ENCODE peak calls at places on chromosomes 7 and 10, in nine cellular contexts. A is esophagus squamous epithelium, T is testis, U is sigmoid colon, Z is ovary, C is stomach, V is IMR-90, W is HCT116, H is heart left ventricle. S is an unnamed sample. For H3K4me1, the result is how much of the 10 kb centered on the place peaks cover.

GRCh38 chr7:120550494-120551048 is 277.6 kb downstream of the KCND2 start:
- DNase-seq in A (no peak), T (no peak), U (no peak), Z (no peak), C (no peak), V (no peak), W (no peak), H (no peak), S (no peak)

GRCh38 chr7:44762300-44762699 is 13.7 kb downstream of the ZMIZ2 start:
- DNase-seq in A (no peak), T (no peak), U (no peak), Z (no peak), C (no peak), V (no peak), W (no peak), H (no peak), S (no peak)

GRCh38 chr10:47034511-47035051 is 123.4 kb downstream of the PTPN20 start:
- DNase-seq in A (no peak), T (no peak), U (peak), Z (peak), C (no peak), V (no peak), W (no peak), H (no peak), S (no peak)

GRCh38 chr10:61232780-61233179 is 220.4 kb downstream of the TMEM26 start:
- DNase-seq in A (no peak), T (no peak), U (no peak), Z (no peak), C (no peak), V (no peak), W (no peak), H (no peak), S (no peak)

GRCh38 chr10:79156334-79157274 is 87.8 kb downstream of the ZMIZ1 start:
- DNase-seq in A (no peak), T (no peak), U (no peak), Z (no peak), C (no peak), V (no peak), W (no peak), H (no peak), S (no peak)

GRCh38 chr7:137597856-137598255 is 248.9 kb downstream of the DGKI start:
- DNase-seq in A (no peak), T (no peak), U (no peak), Z (no peak), C (no peak), V (no peak), W (no peak), H (no peak), S (no peak)

GRCh38 chr10:79243211-79244067 is 103.8 kb upstream of the PPIF start:
- DNase-seq in A (no peak), T (peak), U (peak), Z (no peak), C (peak), V (no peak), W (no peak), H (peak), S (peak)

GRCh38 chr10:3226960-3227724 is 54.6 kb upstream of the PITRM1 start:
- DNase-seq in A (no peak), T (no peak), U (no peak), Z (no peak), C (no peak), V (peak), W (peak), H (no peak), S (no peak)

GRCh38 chr7:149223746-149224145 is 15.7 kb upstream of the ZNF212 start:
- DNase-seq in A (no peak), T (no peak), U (no peak), Z (no peak), C (no peak), V (no peak), W (no peak), H (no peak), S (no peak)

GRCh38 chr7:94410471-94411466 is 16.1 kb downstream of the COL1A2 start:
- DNase-seq in A (no peak), T (no peak), U (no peak), Z (no peak), C (no peak), V (no peak), W (no peak), H (no peak), S (no peak)

GRCh38 chr10:12650122-12650521 is 300.8 kb downstream of the CAMK1D start:
- DNase-seq in A (no peak), T (no peak), U (no peak), Z (no peak), C (no peak), V (no peak), W (no peak), H (no peak), S (no peak)

GRCh38 chr7:18941197-18941596 is 176.2 kb downstream of the TWIST1 start:
- DNase-seq in A (no peak), T (no peak), U (no peak), Z (no peak), C (no peak), V (no peak), W (no peak), H (no peak), S (no peak)

GRCh38 chr7:137989590-137989989 is 12.3 kb downstream of the CREB3L2 start:
- DNase-seq in A (no peak), T (no peak), U (no peak), Z (no peak), C (no peak), V (peak), W (no peak), H (no peak), S (no peak)

GRCh38 chr10:80497187-80498038 is 40.3 kb upstream of the SH2D4B start:
- DNase-seq in A (no peak), T (no peak), U (peak), Z (peak), C (peak), V (peak), W (no peak), H (peak), S (no peak)

GRCh38 chr7:115005241-115005640 is 83.3 kb downstream of the MDFIC start:
- DNase-seq in A (no peak), T (no peak), U (no peak), Z (no peak), C (no peak), V (no peak), W (no peak), H (no peak), S (no peak)

GRCh38 chr7:30920021-30920583 is 8.4 kb downstream of the AQP1 start:
- DNase-seq in A (no peak), T (no peak), U (peak), Z (peak), C (no peak), V (no peak), W (no peak), H (peak), S (no peak)

GRCh38 chr7:106041140-106041717 is 70.9 kb downstream of the SYPL1 start:
- DNase-seq in A (no peak), T (peak), U (peak), Z (peak), C (peak), V (peak), W (peak), H (no peak), S (no peak)

GRCh38 chr7:141654551-141654950 is 47.4 kb downstream of the DENND11 start:
- DNase-seq in A (no peak), T (peak), U (no peak), Z (no peak), C (peak), V (peak), W (peak), H (peak), S (peak)

DNA sequence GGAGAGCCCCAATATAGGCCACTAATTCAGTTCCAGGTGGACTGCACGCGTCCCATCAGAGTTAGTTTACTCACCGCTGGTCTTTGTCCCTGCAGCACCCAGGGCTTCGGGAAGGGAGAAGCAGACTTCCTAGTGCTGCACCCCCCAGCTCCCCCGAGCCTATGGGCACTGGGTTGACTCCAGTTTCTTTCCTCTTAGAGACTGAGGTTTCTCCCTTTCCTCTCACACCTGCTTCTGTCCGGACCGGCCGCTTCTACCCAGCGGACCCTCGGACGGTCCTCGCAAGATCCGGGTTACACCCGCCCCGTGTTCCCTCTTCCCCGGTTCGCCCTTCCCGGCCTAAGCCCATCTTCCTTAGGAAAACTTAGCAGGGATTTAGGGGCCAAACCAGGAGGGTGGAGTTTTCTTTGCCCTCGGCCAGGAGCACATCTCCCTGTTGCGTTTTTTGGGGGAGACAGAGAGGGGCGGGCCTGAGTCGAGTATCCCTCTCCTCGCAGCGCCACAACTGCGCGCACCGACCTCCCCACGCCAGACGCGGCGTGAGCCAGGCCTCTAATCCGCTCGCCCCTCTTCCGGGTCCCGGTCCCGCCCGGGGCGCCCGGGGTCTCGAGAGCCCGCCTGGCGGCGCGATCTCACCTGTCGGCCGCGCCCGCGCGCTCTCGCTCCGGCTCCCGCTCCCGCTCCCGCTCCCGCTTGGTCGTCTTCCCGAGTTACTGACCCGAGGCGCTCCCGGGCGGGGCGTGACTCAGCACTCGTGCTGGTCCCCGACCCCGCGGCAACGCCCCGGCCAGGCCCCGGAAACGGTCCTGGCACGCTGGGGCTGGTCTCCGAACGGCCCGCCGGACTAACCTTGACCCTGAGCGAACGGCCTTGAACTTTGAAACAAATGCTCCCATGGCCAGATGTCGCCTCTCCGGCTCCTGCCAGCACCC is at the start of gene AIFM2:
- DNase-seq in A (no peak), T (peak), U (peak), Z (peak), C (peak), V (peak), W (peak), H (peak), S (peak)
- TF ChIP-seq POLR2A in A (peak), T (no peak), U (no peak), Z (peak), C (no peak), V (peak), W (peak), H (peak), S (peak)

DNA sequence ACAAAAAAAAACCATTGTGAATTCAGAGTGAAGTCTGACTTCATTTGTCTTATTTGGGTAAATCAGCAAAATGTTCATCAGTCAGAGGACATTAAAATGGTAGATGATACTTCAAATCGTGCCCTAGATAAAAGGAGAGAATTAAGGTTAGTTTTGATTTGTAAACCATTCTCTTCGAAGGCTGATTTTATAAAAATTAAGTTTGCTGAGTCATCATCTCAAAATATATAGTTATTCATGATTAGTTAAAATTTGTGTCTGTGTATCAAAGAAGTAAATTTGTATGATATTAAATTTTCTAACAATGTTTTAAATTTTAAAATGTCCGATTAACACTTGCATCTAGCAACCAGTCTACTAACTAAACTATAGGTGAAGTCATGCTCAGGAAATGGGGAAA is 35.3 kb downstream of the MET start:
- DNase-seq in A (no peak), T (no peak), U (no peak), Z (no peak), C (no peak), V (no peak), W (no peak), H (no peak), S (no peak)
- H3K4me1 ChIP-seq in A (half or more), T (under half), U (under half), Z (under half), C (under half), V (under half), W (half or more), H (under half), S (under half)

GRCh38 chr10:86666538-86666937 is 1.8 kb upstream of the LDB3 start:
- DNase-seq in A (no peak), T (no peak), U (no peak), Z (no peak), C (no peak), V (no peak), W (no peak), H (no peak), S (no peak)

GRCh38 chr10:86670876-86671275 is 2.6 kb downstream of the LDB3 start:
- DNase-seq in A (no peak), T (no peak), U (no peak), Z (no peak), C (no peak), V (no peak), W (no peak), H (no peak), S (no peak)

GRCh38 chr10:86670290-86670811 is 2.0 kb downstream of the LDB3 start:
- DNase-seq in A (no peak), T (no peak), U (no peak), Z (no peak), C (no peak), V (no peak), W (no peak), H (peak), S (no peak)

GRCh38 chr10:86667421-86668181 is 710 bp upstream of the LDB3 start:
- DNase-seq in A (no peak), T (no peak), U (no peak), Z (no peak), C (no peak), V (no peak), W (no peak), H (peak), S (no peak)

GRCh38 chr10:86668297-86669165 is at the start of gene LDB3:
- DNase-seq in A (no peak), T (no peak), U (peak), Z (no peak), C (peak), V (peak), W (no peak), H (peak), S (no peak)
- TF ChIP-seq POLR2A in A (peak), T (no peak), U (peak), Z (no peak), C (no peak), V (peak), W (no peak), H (peak), S (no peak)

DNA sequence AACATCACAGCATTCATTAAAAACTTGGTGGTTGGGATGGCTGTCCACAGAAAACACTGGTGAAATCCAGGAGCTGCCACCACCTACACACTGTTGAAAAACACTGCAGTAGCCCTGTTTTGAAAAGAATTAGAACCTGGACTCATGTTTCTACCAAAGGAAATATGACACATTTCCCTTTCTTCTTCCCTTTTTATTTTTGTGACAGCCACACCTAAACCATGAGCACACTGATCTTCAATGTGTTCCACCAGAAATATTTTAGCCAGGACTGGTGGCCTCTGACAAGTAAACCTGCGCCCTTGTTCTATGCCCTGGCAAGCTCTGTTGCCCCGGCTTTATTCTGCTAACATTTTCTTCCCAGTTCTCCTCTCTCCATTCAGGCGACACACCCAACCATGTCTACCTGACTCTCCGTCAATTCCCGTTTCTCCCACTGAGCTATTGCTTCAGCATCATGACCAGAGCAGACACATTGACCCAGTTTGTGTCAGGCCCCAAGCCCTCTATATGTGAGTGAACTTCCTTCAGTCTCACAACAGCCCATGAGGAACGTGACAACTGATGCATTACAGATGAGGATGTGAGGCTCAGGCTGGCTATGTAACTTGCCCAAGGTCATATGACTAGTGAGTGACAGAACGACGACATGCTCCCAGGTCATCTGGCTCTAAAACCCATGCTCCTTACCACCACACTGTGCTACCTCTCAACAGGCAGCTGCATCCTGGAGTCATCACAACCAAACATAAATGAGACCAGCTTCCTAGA is 3.5 kb downstream of the TMEM140 start:
- DNase-seq in A (no peak), T (no peak), U (no peak), Z (no peak), C (no peak), V (no peak), W (no peak), H (no peak), S (no peak)
- H3K4me1 ChIP-seq in A (under half), T (under half), U (under half), Z (under half), C (under half), V (under half), W (under half), H (under half), S (under half)

GRCh38 chr7:129170373-129171021 is 17.9 kb upstream of the SMO start:
- DNase-seq in A (no peak), T (no peak), U (no peak), Z (no peak), C (no peak), V (no peak), W (no peak), H (no peak), S (no peak)
- TF ChIP-seq POLR2A in A (no peak), T (no peak), U (no peak), Z (no peak), C (no peak), V (no peak), W (no peak), H (no peak), S (no peak)

DNA sequence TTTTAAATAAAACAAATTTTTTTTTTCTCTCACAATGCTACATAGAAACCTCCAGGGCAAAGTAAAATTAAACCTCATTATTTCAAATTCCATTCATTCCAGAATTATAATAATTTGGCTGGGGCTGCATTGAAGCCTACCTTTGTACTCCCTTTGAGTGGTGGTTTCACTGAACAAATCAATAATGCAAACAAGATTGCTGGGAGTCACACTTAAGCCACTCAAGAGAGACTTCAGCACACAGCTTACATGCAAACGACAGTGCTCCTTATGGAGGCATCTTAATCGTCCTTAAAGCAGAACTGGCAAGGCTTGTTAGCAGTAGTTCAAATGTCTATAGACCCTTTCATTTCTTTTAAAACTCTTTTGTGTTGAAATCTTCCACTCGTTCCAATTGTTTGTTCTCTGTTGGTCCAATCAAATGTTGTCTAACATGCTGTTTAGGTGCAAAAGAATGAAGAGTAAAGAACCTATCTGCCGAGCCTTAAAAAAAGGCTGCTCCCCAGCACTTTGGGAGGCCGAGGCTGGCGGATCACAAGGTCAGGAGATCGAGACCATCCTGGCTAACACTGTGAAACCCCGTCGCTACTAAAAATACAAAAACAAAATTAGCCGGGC is 294.9 kb downstream of the FGFR2 start:
- DNase-seq in A (no peak), T (no peak), U (no peak), Z (no peak), C (no peak), V (no peak), W (no peak), H (no peak), S (no peak)
- H3K4me1 ChIP-seq in A (under half), T (under half), U (under half), Z (under half), C (under half), V (under half), W (under half), H (under half), S (under half)

S was measured in Peyer's patch.